ENCODE peak calls at places on chromosome 11, in four cellular contexts. N is gastrocnemius medialis, F is esophagus squamous epithelium, B is body of pancreas. Q is an unnamed sample.
A peak's percentile ranks its signal among the peaks of the same experiment; 100 is the strongest.

GRCh38 chr11:131612576-131612975 is 242.2 kb downstream of the NTM start:
- DNase-seq in N (no peak), F (no peak), B (no peak), Q (no peak)

GRCh38 chr11:65503923-65504670 is 5.3 kb downstream of the MALAT1 start:
- DNase-seq in N (no peak), F (no peak), B (no peak), Q (peak; percentile 13)

GRCh38 chr11:37504925-37505324 is 906.9 kb upstream of the RAG2 start:
- DNase-seq in N (no peak), F (no peak), B (no peak), Q (no peak)

GRCh38 chr11:60790726-60791125 is 5.6 kb downstream of the MS4A10 start:
- DNase-seq in N (no peak), F (no peak), B (no peak), Q (no peak)

GRCh38 chr11:104759464-104759863 is 138.8 kb downstream of the CASP12 start:
- DNase-seq in N (no peak), F (no peak), B (no peak), Q (no peak)

GRCh38 chr11:46006418-46007070 is 84.1 kb downstream of the LARGE2 start:
- DNase-seq in N (no peak), F (no peak), B (peak; percentile 21), Q (no peak)

GRCh38 chr11:5362017-5362625 is 10.8 kb downstream of the OR51B6 start:
- DNase-seq in N (no peak), F (no peak), B (no peak), Q (no peak)

GRCh38 chr11:1548221-1549070 is 23.6 kb downstream of the DUSP8 start:
- DNase-seq in N (peak; percentile 92), F (no peak), B (peak; percentile 95), Q (peak; percentile 49)

GRCh38 chr11:65147352-65148075 is 13.2 kb upstream of the SYVN1 start:
- DNase-seq in N (peak; percentile 0), F (no peak), B (no peak), Q (no peak)

GRCh38 chr11:126307706-126308105 is 3.8 kb downstream of the DCPS start:
- DNase-seq in N (no peak), F (no peak), B (peak; percentile 61), Q (no peak)

GRCh38 chr11:122068096-122068495 is 47.9 kb downstream of the BLID start:
- DNase-seq in N (no peak), F (no peak), B (no peak), Q (no peak)

GRCh38 chr11:88480217-88480616 is 142.7 kb upstream of the CTSC start:
- DNase-seq in N (no peak), F (no peak), B (no peak), Q (no peak)

GRCh38 chr11:47466701-47467250 is 17.8 kb upstream of the RAPSN start:
- DNase-seq in N (no peak), F (no peak), B (peak; percentile 80), Q (peak; percentile 76)

GRCh38 chr11:38402063-38402462 is 1804.0 kb upstream of the RAG2 start:
- DNase-seq in N (no peak), F (no peak), B (no peak), Q (no peak)

GRCh38 chr11:102314784-102315183 is 2.5 kb upstream of the BIRC3 start:
- DNase-seq in N (no peak), F (no peak), B (no peak), Q (no peak)

DNA sequence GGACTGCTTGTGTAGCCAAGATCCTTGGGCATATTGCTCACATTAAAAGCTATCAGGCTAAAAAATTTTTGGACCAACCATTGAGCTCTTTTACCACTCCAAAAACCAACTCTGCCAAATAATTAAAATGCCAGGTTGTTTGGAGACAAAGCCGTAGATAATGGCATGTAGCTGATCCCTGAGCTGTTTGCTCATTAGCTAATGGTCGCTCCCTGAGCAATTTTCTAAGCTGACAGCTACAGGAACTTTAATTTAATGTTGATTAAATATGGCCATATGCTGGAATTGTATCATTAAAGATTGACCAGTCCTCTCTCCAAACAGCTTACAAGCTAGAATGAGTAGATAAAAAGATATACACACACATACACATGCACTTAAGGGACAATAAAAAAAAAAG is 216.1 kb upstream of the ARHGAP20 start:
- DNase-seq in N (no peak), F (no peak), B (no peak), Q (no peak)
- TF ChIP-seq POLR2A in N (no peak), F (no peak), B (no peak), Q (no peak)

DNA sequence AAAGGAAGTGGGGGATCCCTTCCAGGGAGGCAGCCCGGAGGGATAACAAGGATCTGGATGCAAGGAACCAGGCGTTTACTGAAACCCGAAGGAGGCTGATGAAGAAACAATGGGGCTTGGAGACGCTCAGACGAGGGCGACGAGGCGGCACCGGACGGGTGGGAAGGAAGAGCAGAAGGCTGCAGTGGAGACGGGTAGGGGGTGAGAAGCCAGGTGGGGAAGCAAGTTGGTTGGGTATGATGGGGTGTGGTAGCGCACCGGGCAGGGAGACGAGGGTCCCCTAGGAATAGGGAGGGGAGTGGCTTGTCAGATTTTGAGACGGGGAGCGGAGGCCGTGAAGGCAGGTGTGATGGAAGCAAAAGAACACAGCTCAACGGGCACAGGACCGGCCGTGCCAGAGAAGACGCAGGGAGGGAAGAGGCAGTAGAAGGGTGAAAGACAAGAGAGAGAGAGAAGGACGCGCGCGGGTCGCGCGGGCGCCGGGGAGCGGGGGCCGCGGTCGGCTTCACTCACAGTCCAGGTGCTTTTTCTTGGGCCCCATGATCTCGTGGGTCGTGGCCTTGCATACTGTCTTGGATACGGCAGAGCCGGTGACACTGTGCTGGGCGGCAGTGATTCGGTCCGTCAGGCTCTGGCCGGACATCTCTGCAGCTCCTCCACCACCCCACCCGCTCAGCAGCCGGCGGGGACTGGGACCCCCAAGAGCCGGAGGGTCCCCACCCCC is 584 bp downstream of the PICALM start:
- DNase-seq in N (peak; percentile 47), F (no peak), B (peak; percentile 50), Q (peak; percentile 54)
- TF ChIP-seq POLR2A in N (no peak), F (peak; percentile 25), B (no peak), Q (no peak)

GRCh38 chr11:68017858-68018729 is 8.0 kb downstream of the ALDH3B1 start:
- DNase-seq in N (no peak), F (no peak), B (no peak), Q (no peak)

GRCh38 chr11:68020575-68020974 is 9.9 kb upstream of the NDUFS8 start:
- DNase-seq in N (no peak), F (no peak), B (no peak), Q (no peak)

GRCh38 chr11:68021167-68021787 is 9.2 kb upstream of the NDUFS8 start:
- DNase-seq in N (no peak), F (no peak), B (peak; percentile 72), Q (no peak)

GRCh38 chr11:68018730-68019190 is 8.6 kb downstream of the ALDH3B1 start:
- DNase-seq in N (no peak), F (no peak), B (no peak), Q (no peak)

DNA sequence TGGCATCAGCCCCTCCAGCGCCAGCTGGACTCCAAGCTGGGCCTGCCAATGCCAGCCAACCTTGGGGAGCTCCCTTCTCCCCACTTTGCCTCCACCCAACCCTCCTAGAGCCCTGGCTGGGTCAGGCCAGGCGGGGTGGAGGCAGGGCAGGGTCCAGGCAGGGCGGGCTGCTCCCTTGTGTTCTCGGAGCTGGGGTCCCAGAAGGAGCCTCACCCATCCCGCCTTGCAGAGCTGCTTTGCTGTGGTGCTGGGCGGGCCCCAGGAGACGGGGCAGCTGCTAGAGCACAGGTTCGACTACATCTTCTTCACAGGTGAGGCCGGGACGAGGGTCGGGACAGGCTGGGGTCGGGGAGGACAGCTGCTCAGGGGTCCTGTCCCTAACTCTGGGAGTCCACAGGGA is 9.4 kb downstream of the ALDH3B1 start:
- DNase-seq in N (no peak), F (no peak), B (no peak), Q (no peak)
- TF ChIP-seq POLR2A in N (no peak), F (no peak), B (no peak), Q (no peak)

DNA sequence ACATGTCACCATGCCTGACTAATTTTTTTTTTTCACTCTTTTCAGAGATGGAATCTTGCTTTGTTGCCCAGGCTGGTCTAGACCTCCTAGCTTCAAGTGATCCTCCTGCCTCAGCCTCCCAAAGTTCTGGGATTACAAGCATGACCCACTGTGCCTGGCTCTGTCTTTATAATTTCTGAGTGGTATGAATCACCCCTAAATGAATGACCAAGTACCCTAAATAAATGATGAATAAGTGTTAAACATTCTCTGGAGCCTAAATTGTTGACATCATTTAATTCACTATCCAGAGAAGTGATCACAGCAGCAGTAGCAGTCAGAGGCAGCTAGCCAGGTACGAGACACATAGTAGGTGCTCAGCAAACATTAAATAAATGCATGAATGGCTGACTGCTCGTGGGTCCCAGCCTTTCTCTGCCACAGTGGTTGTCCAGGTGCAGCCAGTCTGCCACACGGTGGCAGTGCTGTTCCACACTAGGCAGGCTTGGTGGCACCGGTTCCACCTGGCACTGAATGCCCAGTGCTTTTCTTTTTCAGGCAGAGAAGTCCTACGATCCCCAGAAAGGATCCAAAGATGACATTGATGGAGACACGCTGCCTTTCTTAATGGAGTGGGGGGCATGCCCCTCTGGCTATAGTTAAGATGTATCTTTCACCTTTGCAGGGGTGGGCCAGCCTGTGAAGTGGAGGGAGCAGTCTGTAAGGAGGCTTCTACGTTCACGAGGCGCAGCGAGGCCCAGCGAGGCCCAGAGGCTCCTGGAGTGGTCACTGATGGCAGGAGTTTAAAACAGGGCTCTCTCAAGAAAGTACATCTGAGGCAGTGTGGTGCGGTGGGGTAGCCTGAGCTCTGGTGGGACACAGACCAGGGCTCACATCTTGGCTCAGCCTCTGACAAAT is 8.7 kb upstream of the TTC12 start:
- DNase-seq in N (peak; percentile 69), F (no peak), B (peak; percentile 89), Q (peak; percentile 77)
- TF ChIP-seq POLR2A in N (no peak), F (no peak), B (no peak), Q (peak; percentile 17)

GRCh38 chr11:79201637-79202347 is 239.0 kb downstream of the TENM4 start:
- DNase-seq in N (no peak), F (no peak), B (no peak), Q (no peak)

GRCh38 chr11:79209540-79210266 is 231.1 kb downstream of the TENM4 start:
- DNase-seq in N (no peak), F (no peak), B (peak; percentile 35), Q (no peak)

GRCh38 chr11:79208126-79208525 is 232.7 kb downstream of the TENM4 start:
- DNase-seq in N (no peak), F (no peak), B (no peak), Q (no peak)

GRCh38 chr11:79205786-79206185 is 235.0 kb downstream of the TENM4 start:
- DNase-seq in N (no peak), F (no peak), B (no peak), Q (no peak)

DNA sequence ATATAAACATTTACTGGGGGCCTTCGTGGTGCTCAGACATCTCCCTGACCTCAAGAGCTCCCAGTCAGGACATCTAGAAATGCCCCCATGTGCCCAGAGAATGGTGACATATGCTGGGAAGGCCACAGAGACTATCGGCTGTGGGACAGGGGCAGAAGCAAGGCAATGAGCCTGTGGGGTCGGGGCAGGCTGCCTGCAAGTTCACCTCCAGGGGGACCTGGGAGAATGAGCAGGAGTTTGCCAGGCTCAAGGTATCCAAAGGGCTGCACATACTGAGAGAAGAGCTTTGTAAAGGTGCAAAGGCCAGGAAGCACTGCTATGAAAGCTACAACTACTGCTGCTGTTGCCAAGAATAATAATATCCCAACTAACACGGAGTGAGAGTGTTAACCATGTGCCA is 233.9 kb downstream of the TENM4 start:
- DNase-seq in N (no peak), F (no peak), B (no peak), Q (no peak)
- TF ChIP-seq POLR2A in N (no peak), F (no peak), B (no peak), Q (no peak)